ENCODE peak calls at places on chromosome 14, in six cellular contexts. P is activated CD4-positive, CD25-positive, alpha-beta regulatory T cell treated with anti-CD3 and anti-CD28 coated beads, Interleukin-2, amount 50 U/mL, for 16 hours; D is Jurkat, Clone E6-1; E is NCI-H510A treated with DMSO at 0.1 percent for 48 hours; N is AG08396; V is stimulated activated CD8-positive, alpha-beta memory T cell treated with anti-CD3 and anti-CD28 coated beads, Interleukin-2, amount 100 ng/mL, for 48 hours. L is an unnamed sample.

GRCh38 chr14:64217318-64217717 is 76.9 kb downstream of the ESR2 start:
- DNase-seq in V (no peak), P (no peak), N (no peak), E (no peak), D (no peak), L (no peak)

GRCh38 chr14:99232406-99233214 is 39.4 kb downstream of the BCL11B start:
- DNase-seq in D (no peak), N (no peak), P (no peak), V (no peak), E (no peak), L (no peak)

GRCh38 chr14:38405851-38406630 is 150.1 kb upstream of the CLEC14A start:
- DNase-seq in V (no peak), N (no peak), E (peak), D (no peak), P (no peak), L (peak)

GRCh38 chr14:89327771-89328212 is 89.2 kb downstream of the FOXN3 start:
- DNase-seq in E (peak), P (no peak), V (no peak), N (peak), D (no peak), L (peak)

GRCh38 chr14:77128414-77128891 is 13.1 kb downstream of the ZDHHC22 start:
- DNase-seq in P (no peak), V (no peak), E (no peak), D (no peak), N (no peak), L (peak)

GRCh38 chr14:77638738-77639137 is 22.3 kb upstream of the SPTLC2 start:
- DNase-seq in E (no peak), V (no peak), P (no peak), D (no peak), N (peak), L (peak)

GRCh38 chr14:105315941-105316562 is 1.5 kb downstream of the PACS2 start:
- DNase-seq in N (peak), V (no peak), E (no peak), P (no peak), D (no peak), L (no peak)

GRCh38 chr14:99862111-99862510 is 68.9 kb downstream of the EML1 start:
- DNase-seq in D (no peak), N (peak), V (no peak), E (no peak), P (no peak), L (no peak)

GRCh38 chr14:53218161-53218560 is 65.0 kb upstream of the DDHD1 start:
- DNase-seq in D (no peak), P (no peak), E (no peak), N (no peak), V (no peak), L (peak)

GRCh38 chr14:50397461-50398196 is 948 bp upstream of the CDKL1 start:
- DNase-seq in P (no peak), D (no peak), V (no peak), E (no peak), N (peak), L (peak)

GRCh38 chr14:73014105-73014504 is 12.8 kb downstream of the ZFYVE1 start:
- DNase-seq in V (no peak), P (no peak), D (no peak), E (no peak), N (no peak), L (no peak)

GRCh38 chr14:81826080-81826479 is 292.4 kb upstream of the SEL1L start:
- DNase-seq in P (no peak), N (no peak), V (no peak), D (no peak), E (no peak), L (no peak)

GRCh38 chr14:91649930-91650329 is 82.0 kb downstream of the CATSPERB start:
- DNase-seq in D (peak), N (peak), E (peak), V (no peak), P (no peak), L (peak)

GRCh38 chr14:90061849-90062794 is at the start of gene KCNK13:
- DNase-seq in E (peak), P (no peak), V (no peak), N (peak), D (no peak), L (peak)

GRCh38 chr14:68843471-68844209 is 50.8 kb upstream of the ZFP36L1 start:
- DNase-seq in V (peak), D (peak), E (peak), P (peak), N (peak), L (peak)

GRCh38 chr14:55133416-55133815 is 4.4 kb downstream of the LGALS3 start:
- DNase-seq in N (peak), V (no peak), P (no peak), D (no peak), E (no peak), L (peak)

GRCh38 chr14:102501751-102502315 is 7.7 kb downstream of the ANKRD9 start:
- DNase-seq in P (no peak), N (no peak), V (no peak), D (no peak), E (no peak), L (no peak)

GRCh38 chr14:92897922-92898599 is 24.9 kb upstream of the CHGA start:
- DNase-seq in P (no peak), N (no peak), D (no peak), E (no peak), V (peak), L (no peak)

GRCh38 chr14:35384386-35385041 is 20.0 kb downstream of the NFKBIA start:
- DNase-seq in V (no peak), N (peak), D (no peak), P (no peak), E (no peak), L (no peak)

GRCh38 chr14:76309572-76310551 is 66.1 kb upstream of the ESRRB start:
- DNase-seq in P (no peak), D (no peak), E (no peak), N (no peak), V (no peak), L (no peak)

GRCh38 chr14:22388669-22389625 is 200.1 kb downstream of the DAD1 start:
- DNase-seq in P (no peak), N (no peak), E (no peak), V (no peak), D (no peak), L (no peak)

GRCh38 chr14:32077081-32078029 is at the start of gene ARHGAP5:
- DNase-seq in E (peak), D (peak), N (peak), P (peak), V (no peak), L (peak)

L was measured in DMS53.